ENCODE peak calls at places on chromosomes 12 and 14, in six cellular contexts. S is esophagus squamous epithelium, R is tibial nerve, Z is pancreas, B is heart left ventricle, G is psoas muscle. F is an unnamed sample.

GRCh38 chr14:50821471-50822464 is 9.2 kb downstream of the NIN start:
- DNase-seq in S (no peak), R (no peak), Z (no peak), B (peak), G (peak), F (peak)

GRCh38 chr14:100334904-100335303 is 11.8 kb downstream of the SLC25A47 start:
- DNase-seq in S (no peak), R (no peak), Z (no peak), B (peak), G (peak), F (no peak)

GRCh38 chr12:92654929-92655328 is 47.9 kb upstream of the PLEKHG7 start:
- DNase-seq in S (no peak), R (peak), Z (no peak), B (no peak), G (no peak), F (peak)

GRCh38 chr12:14910090-14910915 is 24.6 kb upstream of the MGP start:
- DNase-seq in S (no peak), R (no peak), Z (no peak), B (no peak), G (no peak), F (no peak)

GRCh38 chr14:81625343-81625742 is 91.7 kb upstream of the SEL1L start:
- DNase-seq in S (no peak), R (no peak), Z (no peak), B (no peak), G (no peak), F (peak)

GRCh38 chr12:99658950-99659349 is 11.4 kb downstream of the GARIN6 start:
- DNase-seq in S (no peak), R (no peak), Z (no peak), B (no peak), G (no peak), F (peak)

GRCh38 chr14:69904246-69904645 is 25.0 kb downstream of the SMOC1 start:
- DNase-seq in S (no peak), R (no peak), Z (no peak), B (no peak), G (no peak), F (no peak)

GRCh38 chr12:116244001-116244400 is 33.5 kb downstream of the MED13L start:
- DNase-seq in S (no peak), R (no peak), Z (no peak), B (no peak), G (no peak), F (peak)

GRCh38 chr12:99387661-99388060 is 259.9 kb upstream of the GARIN6 start:
- DNase-seq in S (no peak), R (no peak), Z (no peak), B (no peak), G (no peak), F (no peak)

GRCh38 chr12:119802472-119802871 is 74.6 kb downstream of the CIT start:
- DNase-seq in S (no peak), R (peak), Z (no peak), B (no peak), G (peak), F (peak)

GRCh38 chr12:51683763-51684357 is 92.8 kb downstream of the SCN8A start:
- DNase-seq in S (no peak), R (no peak), Z (peak), B (no peak), G (no peak), F (peak)

GRCh38 chr12:94289551-94290312 is 141.4 kb downstream of the PLXNC1 start:
- DNase-seq in S (no peak), R (peak), Z (no peak), B (no peak), G (no peak), F (peak)

GRCh38 chr12:132710062-132710421 is 600 bp upstream of the PGAM5 start:
- DNase-seq in S (no peak), R (no peak), Z (peak), B (no peak), G (no peak), F (no peak)

GRCh38 chr12:113747048-113747447 is 219.1 kb downstream of the RBM19 start:
- DNase-seq in S (no peak), R (no peak), Z (no peak), B (no peak), G (no peak), F (no peak)

GRCh38 chr12:119772431-119772830 is 104.5 kb downstream of the PRKAB1 start:
- DNase-seq in S (no peak), R (no peak), Z (no peak), B (no peak), G (no peak), F (peak)

GRCh38 chr12:67701121-67701520 is 52.6 kb downstream of the DYRK2 start:
- DNase-seq in S (no peak), R (no peak), Z (no peak), B (no peak), G (no peak), F (no peak)

GRCh38 chr12:54940695-54941315 is 43.8 kb downstream of the TESPA1 start:
- DNase-seq in S (no peak), R (no peak), Z (no peak), B (no peak), G (no peak), F (no peak)

GRCh38 chr12:124888203-124888602 is 24.5 kb upstream of the SCARB1 start:
- DNase-seq in S (no peak), R (no peak), Z (no peak), B (no peak), G (no peak), F (no peak)

GRCh38 chr14:105926415-105927093 is 400.2 kb downstream of the TMEM121 start:
- DNase-seq in S (no peak), R (no peak), Z (no peak), B (no peak), G (peak), F (no peak)

GRCh38 chr12:7142057-7142644 is 12.0 kb downstream of the CLSTN3 start:
- DNase-seq in S (no peak), R (peak), Z (no peak), B (no peak), G (no peak), F (peak)

GRCh38 chr12:3168775-3169221 is 91.6 kb downstream of the TSPAN9 start:
- DNase-seq in S (no peak), R (no peak), Z (no peak), B (no peak), G (peak), F (peak)

GRCh38 chr12:31803306-31804184 is 74.7 kb upstream of the AMN1 start:
- DNase-seq in S (no peak), R (no peak), Z (no peak), B (no peak), G (no peak), F (no peak)

GRCh38 chr12:120229071-120229582 is 28.2 kb upstream of the RPLP0 start:
- DNase-seq in S (no peak), R (no peak), Z (no peak), B (peak), G (no peak), F (peak)

GRCh38 chr12:63150255-63151060 is 543 bp downstream of the AVPR1A start:
- DNase-seq in S (no peak), R (no peak), Z (peak), B (peak), G (peak), F (no peak)

GRCh38 chr12:24617471-24617870 is 331.4 kb downstream of the BCAT1 start:
- DNase-seq in S (no peak), R (no peak), Z (no peak), B (no peak), G (no peak), F (peak)

DNA sequence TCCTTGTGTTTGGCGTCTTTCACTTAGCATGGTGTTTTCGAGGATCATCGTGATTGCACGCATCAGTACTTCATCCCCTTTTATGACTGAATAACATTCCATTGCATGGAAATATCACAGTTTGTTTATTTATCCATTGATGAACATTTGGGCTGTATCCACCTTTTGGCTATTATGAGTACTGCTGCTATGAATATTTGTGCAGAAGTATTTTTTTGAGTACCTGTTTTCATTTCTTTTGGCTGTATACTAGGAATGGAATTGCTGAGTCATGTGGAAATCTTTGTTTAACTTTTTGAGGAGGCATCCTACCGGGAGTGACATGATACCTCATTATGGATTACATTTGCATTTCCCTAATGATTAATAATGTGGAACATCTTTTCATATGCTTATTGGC is 66.4 kb downstream of the WNK1 start:
- DNase-seq in S (no peak), R (no peak), Z (no peak), B (no peak), G (no peak), F (no peak)
- TF ChIP-seq CTCF in S (no peak), R (no peak), Z (no peak), B (no peak), G (no peak), F (peak)

GRCh38 chr14:92619671-92620437 is 106.3 kb downstream of the RIN3 start:
- DNase-seq in S (no peak), R (no peak), Z (no peak), B (no peak), G (no peak), F (peak)

GRCh38 chr14:92610849-92611271 is 97.3 kb downstream of the RIN3 start:
- DNase-seq in S (no peak), R (no peak), Z (no peak), B (no peak), G (no peak), F (no peak)

GRCh38 chr14:92613681-92614260 is 100.2 kb downstream of the RIN3 start:
- DNase-seq in S (no peak), R (no peak), Z (no peak), B (no peak), G (no peak), F (no peak)

GRCh38 chr14:92613008-92613658 is 99.6 kb downstream of the RIN3 start:
- DNase-seq in S (no peak), R (peak), Z (no peak), B (no peak), G (no peak), F (peak)

DNA sequence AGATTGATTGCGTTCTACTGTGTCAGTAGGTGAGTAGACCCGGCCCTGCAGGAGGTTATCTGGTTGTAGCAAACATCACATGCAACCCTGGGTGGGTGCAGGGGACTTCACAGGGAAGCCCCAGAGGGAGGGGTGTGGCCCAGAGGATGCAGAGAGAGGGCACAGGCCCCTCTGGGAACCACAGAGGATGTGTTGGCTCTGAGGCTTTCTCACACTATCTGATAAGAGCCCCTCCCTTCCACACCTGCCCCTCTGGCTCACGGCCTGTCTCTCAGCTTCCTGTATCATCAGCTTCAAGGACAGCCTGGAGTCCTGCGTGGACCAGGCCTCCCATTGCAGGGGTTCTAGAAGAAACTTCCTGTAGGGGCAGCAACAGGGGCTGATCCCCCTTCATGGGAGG is 101.9 kb downstream of the RIN3 start:
- DNase-seq in S (no peak), R (no peak), Z (no peak), B (no peak), G (no peak), F (no peak)
- H3K4me3 ChIP-seq in S (no peak), R (no peak), Z (no peak), B (no peak), G (no peak), F (no peak)

GRCh38 chr12:104290320-104290719 is 13.2 kb upstream of the EID3 start:
- DNase-seq in S (no peak), R (no peak), Z (no peak), B (no peak), G (no peak), F (no peak)

GRCh38 chr12:104290855-104291254 is 12.7 kb upstream of the EID3 start:
- DNase-seq in S (no peak), R (no peak), Z (no peak), B (no peak), G (no peak), F (no peak)

GRCh38 chr12:104286538-104287482 is 16.7 kb upstream of the EID3 start:
- DNase-seq in S (peak), R (peak), Z (peak), B (peak), G (peak), F (peak)

GRCh38 chr12:104285740-104286537 is 17.6 kb upstream of the EID3 start:
- DNase-seq in S (no peak), R (no peak), Z (no peak), B (no peak), G (peak), F (no peak)

GRCh38 chr12:104288635-104289258 is 14.8 kb upstream of the EID3 start:
- DNase-seq in S (peak), R (peak), Z (peak), B (peak), G (peak), F (peak)
- TF ChIP-seq CTCF in S (no peak), R (no peak), Z (no peak), B (no peak), G (no peak), F (no peak)

GRCh38 chr12:22050078-22050477 is 4.1 kb downstream of the CMAS start:
- DNase-seq in S (no peak), R (no peak), Z (no peak), B (no peak), G (no peak), F (no peak)

GRCh38 chr12:22046968-22047390 is 961 bp downstream of the CMAS start:
- DNase-seq in S (no peak), R (no peak), Z (no peak), B (no peak), G (no peak), F (no peak)

GRCh38 chr12:22047495-22047894 is 1.5 kb downstream of the CMAS start:
- DNase-seq in S (no peak), R (no peak), Z (no peak), B (no peak), G (no peak), F (no peak)

GRCh38 chr12:22046090-22046967 is at the start of gene CMAS:
- DNase-seq in S (peak), R (peak), Z (peak), B (peak), G (peak), F (peak)

GRCh38 chr12:22048351-22049041 is 2.5 kb downstream of the CMAS start:
- DNase-seq in S (no peak), R (no peak), Z (no peak), B (no peak), G (no peak), F (no peak)
- H3K4me3 ChIP-seq in S (no peak), R (no peak), Z (no peak), B (no peak), G (no peak), F (no peak)

GRCh38 chr12:33205986-33206385 is 233.6 kb downstream of the SYT10 start:
- DNase-seq in S (no peak), R (no peak), Z (no peak), B (no peak), G (no peak), F (no peak)
- TF ChIP-seq CTCF in S (no peak), R (no peak), Z (no peak), B (no peak), G (no peak), F (no peak)

GRCh38 chr12:89762498-89763170 is 54.0 kb upstream of the ATP2B1 start:
- DNase-seq in S (no peak), R (no peak), Z (no peak), B (no peak), G (no peak), F (no peak)
- H3K4me3 ChIP-seq in S (no peak), R (no peak), Z (no peak), B (no peak), G (no peak), F (no peak)

F was measured in fibroblast of villous mesenchyme.